ENCODE peak calls at places on chromosomes 11 and 22, in five cellular contexts. K is pancreas, W is GM20000, P is fibroblast of pulmonary artery, X is HCT116. T is an unnamed sample.

GRCh38 chr11:47863189-47863892 is 15.2 kb upstream of the NUP160 start:
- DNase-seq in K (no peak), W (no peak), P (peak), X (no peak), T (no peak)

GRCh38 chr11:30774451-30774850 is 188.3 kb upstream of the MPPED2 start:
- DNase-seq in K (no peak), W (no peak), P (no peak), X (no peak), T (no peak)

GRCh38 chr11:37496196-37496595 is 898.2 kb upstream of the RAG2 start:
- DNase-seq in K (no peak), W (no peak), P (no peak), X (no peak), T (peak)

GRCh38 chr22:28341001-28341400 is 338.6 kb downstream of the TTC28 start:
- DNase-seq in K (no peak), W (no peak), P (peak), X (no peak), T (peak)

GRCh38 chr11:111635706-111636045 is 33.4 kb downstream of the SIK2 start:
- DNase-seq in K (peak), W (no peak), P (peak), X (no peak), T (no peak)

GRCh38 chr11:96199563-96200025 is 143.4 kb downstream of the MAML2 start:
- DNase-seq in K (no peak), W (no peak), P (peak), X (no peak), T (peak)

GRCh38 chr11:27081056-27081455 is 40.4 kb downstream of the BBOX1 start:
- DNase-seq in K (no peak), W (no peak), P (peak), X (no peak), T (peak)

GRCh38 chr11:107780775-107781174 is 68.9 kb upstream of the SLN start:
- DNase-seq in K (no peak), W (no peak), P (no peak), X (no peak), T (peak)

GRCh38 chr22:21951931-21952465 is 650 bp downstream of the PPM1F start:
- DNase-seq in K (peak), W (peak), P (peak), X (no peak), T (peak)

GRCh38 chr11:1748467-1749019 is 1.9 kb downstream of the IFITM10 start:
- DNase-seq in K (no peak), W (no peak), P (no peak), X (no peak), T (no peak)

GRCh38 chr22:44033689-44034088 is 9.6 kb downstream of the PARVB start:
- DNase-seq in K (no peak), W (no peak), P (no peak), X (no peak), T (no peak)

DNA sequence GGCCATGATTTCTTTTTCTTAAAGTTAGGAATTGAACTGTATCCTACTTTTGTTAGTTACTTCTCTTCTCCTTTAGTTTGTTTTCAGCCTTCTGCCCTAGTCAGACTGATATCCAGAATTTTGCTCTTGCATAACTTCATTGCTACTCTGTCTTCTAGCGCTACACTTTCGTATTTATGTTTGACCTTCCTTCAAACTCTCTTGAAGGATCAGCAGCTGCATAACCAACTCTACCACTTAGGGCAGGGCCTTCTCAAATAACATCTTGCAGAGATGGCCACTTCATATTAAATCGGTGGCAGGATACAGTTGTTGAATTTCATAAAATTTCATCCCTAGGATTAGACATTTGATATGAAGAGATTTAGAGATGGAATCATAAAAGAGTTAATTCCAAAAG is 43.9 kb downstream of the KDM2A start:
- DNase-seq in K (no peak), W (no peak), P (no peak), X (no peak), T (no peak)
- TF ChIP-seq CTCF in K (no peak), W (no peak), P (no peak), X (no peak), T (no peak)

GRCh38 chr11:71080239-71081097 is 171.9 kb downstream of the SHANK2 start:
- DNase-seq in K (peak), W (peak), P (peak), X (peak), T (peak)

GRCh38 chr11:71078482-71078881 is 173.9 kb downstream of the SHANK2 start:
- DNase-seq in K (no peak), W (no peak), P (no peak), X (peak), T (peak)

GRCh38 chr11:71081704-71082230 is 170.6 kb downstream of the SHANK2 start:
- DNase-seq in K (no peak), W (no peak), P (no peak), X (no peak), T (no peak)

GRCh38 chr11:71082454-71082853 is 169.9 kb downstream of the SHANK2 start:
- DNase-seq in K (no peak), W (no peak), P (no peak), X (no peak), T (no peak)

GRCh38 chr11:71079795-71080194 is 172.6 kb downstream of the SHANK2 start:
- DNase-seq in K (no peak), W (no peak), P (no peak), X (no peak), T (no peak)
- TF ChIP-seq CTCF in K (no peak), W (no peak), P (no peak), X (no peak), T (no peak)

DNA sequence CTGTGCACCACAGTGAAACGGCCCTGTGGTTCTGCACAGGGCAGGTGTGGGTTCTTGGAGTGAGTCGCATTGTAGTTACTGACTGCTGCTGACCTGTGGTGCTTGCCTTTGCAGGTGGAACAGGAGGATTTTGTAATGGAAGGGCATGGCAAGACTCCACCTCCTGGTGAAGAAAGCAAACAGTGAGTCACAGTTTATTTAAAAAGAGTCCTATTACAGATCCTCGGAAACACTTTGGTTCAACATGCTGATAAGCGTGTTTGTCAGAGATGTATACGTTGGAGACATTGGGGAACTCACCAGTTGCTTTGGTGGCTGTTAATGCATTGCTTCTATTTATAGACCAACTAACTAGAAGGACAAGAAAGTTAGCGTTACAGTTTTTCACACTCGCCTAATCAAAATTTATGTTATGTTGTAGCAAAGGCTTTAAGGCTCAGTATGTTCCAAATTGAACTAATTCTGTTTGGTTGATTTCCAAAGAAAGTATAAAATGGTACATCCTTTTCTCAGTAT is 21.7 kb upstream of the TNRC6B start:
- DNase-seq in K (peak), W (no peak), P (peak), X (peak), T (peak)
- TF ChIP-seq CTCF in K (no peak), W (no peak), P (peak), X (peak), T (peak)

GRCh38 chr22:35310556-35311550 is 11.2 kb downstream of the TOM1 start:
- DNase-seq in K (no peak), W (no peak), P (no peak), X (no peak), T (peak)

GRCh38 chr22:35314161-35314942 is 14.7 kb downstream of the TOM1 start:
- DNase-seq in K (no peak), W (no peak), P (no peak), X (no peak), T (no peak)

GRCh38 chr22:35313311-35314121 is 13.8 kb downstream of the TOM1 start:
- DNase-seq in K (no peak), W (no peak), P (peak), X (no peak), T (peak)

GRCh38 chr22:35311551-35311999 is 11.9 kb downstream of the TOM1 start:
- DNase-seq in K (no peak), W (no peak), P (no peak), X (no peak), T (no peak)

GRCh38 chr22:35312198-35313059 is 12.7 kb downstream of the TOM1 start:
- DNase-seq in K (peak), W (no peak), P (no peak), X (peak), T (peak)
- TF ChIP-seq CTCF in K (no peak), W (no peak), P (no peak), X (no peak), T (no peak)

DNA sequence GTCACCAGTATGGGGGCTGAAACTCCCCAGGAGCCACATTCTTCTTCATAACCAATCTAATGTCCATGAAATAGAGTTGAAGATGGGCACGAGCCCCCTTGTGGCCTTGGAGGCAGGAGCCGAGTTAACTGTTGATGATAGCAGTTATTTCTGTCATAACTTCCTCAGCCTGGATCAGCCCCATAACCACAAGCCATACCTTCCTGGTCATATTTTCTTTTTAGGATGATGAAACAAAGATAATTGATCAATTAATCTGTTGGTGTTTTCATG is 65.0 kb upstream of the TTC12 start:
- DNase-seq in K (no peak), W (no peak), P (peak), X (no peak), T (no peak)
- TF ChIP-seq CTCF in K (no peak), W (no peak), P (peak), X (no peak), T (no peak)

GRCh38 chr11:90310210-90310609 is 87.4 kb upstream of the CHORDC1 start:
- DNase-seq in K (no peak), W (no peak), P (no peak), X (no peak), T (no peak)
- TF ChIP-seq CTCF in K (no peak), W (no peak), P (no peak), X (no peak), T (no peak)

GRCh38 chr22:33480118-33480517 is 421.9 kb upstream of the SYN3 start:
- DNase-seq in K (no peak), W (no peak), P (no peak), X (no peak), T (no peak)
- TF ChIP-seq CTCF in K (no peak), W (no peak), P (no peak), X (no peak), T (no peak)